ENCODE peak calls at places on chromosomes 7 and 10, in nine cellular contexts. E, W, J, H, Q, T, I, U and M are unnamed samples.

GRCh38 chr7:128108641-128109423 is 77.6 kb upstream of the LRRC4 start:
- DNase-seq in E (peak), W (no peak), J (no peak), H (no peak), Q (no peak), T (no peak), I (no peak), U (no peak), M (no peak)

GRCh38 chr10:109962247-109962646 is 38.9 kb upstream of the XPNPEP1 start:
- DNase-seq in E (no peak), W (no peak), J (no peak), H (no peak), Q (no peak), T (no peak), I (no peak), U (peak), M (no peak)

GRCh38 chr7:4837041-4837813 is 24.6 kb downstream of the PAPOLB start:
- DNase-seq in E (no peak), W (no peak), J (no peak), H (peak), Q (no peak), T (peak), I (no peak), U (no peak), M (no peak)

GRCh38 chr10:12488626-12489025 is 139.3 kb downstream of the CAMK1D start:
- DNase-seq in E (no peak), W (no peak), J (no peak), H (no peak), Q (no peak), T (no peak), I (no peak), U (no peak), M (no peak)

GRCh38 chr10:69801094-69801433 is 642 bp upstream of the COL13A1 start:
- DNase-seq in E (peak), W (no peak), J (peak), H (peak), Q (peak), T (no peak), I (peak), U (peak), M (peak)

GRCh38 chr10:18608581-18608980 is 42.8 kb downstream of the NSUN6 start:
- DNase-seq in E (no peak), W (no peak), J (no peak), H (no peak), Q (no peak), T (no peak), I (no peak), U (no peak), M (no peak)

GRCh38 chr10:86969421-86970041 is 1.2 kb downstream of the ADIRF start:
- DNase-seq in E (no peak), W (no peak), J (no peak), H (no peak), Q (no peak), T (no peak), I (peak), U (peak), M (peak)

GRCh38 chr10:119377905-119378736 is 164.4 kb downstream of the RGS10 start:
- DNase-seq in E (no peak), W (no peak), J (no peak), H (no peak), Q (peak), T (no peak), I (peak), U (peak), M (no peak)

GRCh38 chr7:128458956-128459355 is 3.3 kb downstream of the HILPDA start:
- DNase-seq in E (no peak), W (no peak), J (no peak), H (no peak), Q (no peak), T (no peak), I (no peak), U (no peak), M (no peak)

GRCh38 chr7:86947956-86948355 is 111.5 kb downstream of the ELAPOR2 start:
- DNase-seq in E (no peak), W (no peak), J (no peak), H (no peak), Q (no peak), T (no peak), I (peak), U (peak), M (peak)

GRCh38 chr10:112461029-112461887 is 14.2 kb downstream of the VTI1A start:
- DNase-seq in E (no peak), W (no peak), J (no peak), H (peak), Q (no peak), T (no peak), I (peak), U (peak), M (peak)

GRCh38 chr7:22319424-22320403 is 37.2 kb downstream of the RAPGEF5 start:
- DNase-seq in E (no peak), W (no peak), J (peak), H (no peak), Q (no peak), T (no peak), I (no peak), U (no peak), M (no peak)

GRCh38 chr7:139798221-139798620 is 20.4 kb upstream of the HIPK2 start:
- DNase-seq in E (peak), W (no peak), J (no peak), H (no peak), Q (no peak), T (no peak), I (no peak), U (no peak), M (no peak)

GRCh38 chr10:49600781-49601400 is 9.2 kb upstream of the SLC18A3 start:
- DNase-seq in E (no peak), W (no peak), J (no peak), H (no peak), Q (no peak), T (no peak), I (peak), U (no peak), M (no peak)

GRCh38 chr7:155860461-155860839 is 48.2 kb upstream of the SHH start:
- DNase-seq in E (no peak), W (no peak), J (no peak), H (no peak), Q (no peak), T (no peak), I (no peak), U (no peak), M (no peak)

GRCh38 chr10:61480226-61480625 is 27.0 kb upstream of the TMEM26 start:
- DNase-seq in E (no peak), W (no peak), J (no peak), H (no peak), Q (no peak), T (no peak), I (peak), U (no peak), M (no peak)

GRCh38 chr10:7373039-7373438 is 37.8 kb downstream of the SFMBT2 start:
- DNase-seq in E (peak), W (no peak), J (no peak), H (no peak), Q (no peak), T (no peak), I (no peak), U (no peak), M (no peak)

GRCh38 chr7:38244516-38244915 is 28.9 kb downstream of the TARP start:
- DNase-seq in E (no peak), W (no peak), J (no peak), H (no peak), Q (no peak), T (no peak), I (no peak), U (no peak), M (no peak)

DNA sequence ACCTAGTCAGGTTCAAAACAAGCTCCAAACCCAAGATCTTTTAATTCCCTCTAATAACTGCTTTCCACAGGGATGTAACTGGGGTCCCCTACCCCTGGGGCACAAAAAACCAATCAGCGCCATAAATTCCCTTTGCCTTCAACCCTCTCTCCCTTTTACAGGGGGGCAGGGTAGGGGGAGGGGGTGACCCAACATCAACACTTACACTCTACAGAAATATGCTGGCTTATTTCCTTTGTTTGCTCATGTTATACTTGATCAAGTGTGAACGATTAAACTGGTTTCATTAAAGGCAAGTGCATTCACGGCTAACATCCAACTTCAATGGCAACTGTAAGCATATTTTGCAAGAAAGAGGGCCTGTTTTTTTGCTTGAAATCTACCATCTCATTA is 2.9 kb downstream of the CTBP2 start:
- DNase-seq in E (no peak), W (no peak), J (no peak), H (no peak), Q (no peak), T (no peak), I (peak), U (no peak), M (no peak)
- H3K4me3 ChIP-seq in E (no peak), W (peak), J (peak), H (peak), Q (peak), T (peak), I (peak), U (peak), M (peak)

GRCh38 chr10:123390332-123390731 is 236.1 kb downstream of the BUB3 start:
- DNase-seq in E (no peak), W (no peak), J (no peak), H (no peak), Q (no peak), T (no peak), I (no peak), U (no peak), M (no peak)
- TF ChIP-seq CTCF in E (peak), W (no peak), J (peak), H (no peak), Q (no peak), T (no peak), I (no peak), U (no peak), M (no peak)

DNA sequence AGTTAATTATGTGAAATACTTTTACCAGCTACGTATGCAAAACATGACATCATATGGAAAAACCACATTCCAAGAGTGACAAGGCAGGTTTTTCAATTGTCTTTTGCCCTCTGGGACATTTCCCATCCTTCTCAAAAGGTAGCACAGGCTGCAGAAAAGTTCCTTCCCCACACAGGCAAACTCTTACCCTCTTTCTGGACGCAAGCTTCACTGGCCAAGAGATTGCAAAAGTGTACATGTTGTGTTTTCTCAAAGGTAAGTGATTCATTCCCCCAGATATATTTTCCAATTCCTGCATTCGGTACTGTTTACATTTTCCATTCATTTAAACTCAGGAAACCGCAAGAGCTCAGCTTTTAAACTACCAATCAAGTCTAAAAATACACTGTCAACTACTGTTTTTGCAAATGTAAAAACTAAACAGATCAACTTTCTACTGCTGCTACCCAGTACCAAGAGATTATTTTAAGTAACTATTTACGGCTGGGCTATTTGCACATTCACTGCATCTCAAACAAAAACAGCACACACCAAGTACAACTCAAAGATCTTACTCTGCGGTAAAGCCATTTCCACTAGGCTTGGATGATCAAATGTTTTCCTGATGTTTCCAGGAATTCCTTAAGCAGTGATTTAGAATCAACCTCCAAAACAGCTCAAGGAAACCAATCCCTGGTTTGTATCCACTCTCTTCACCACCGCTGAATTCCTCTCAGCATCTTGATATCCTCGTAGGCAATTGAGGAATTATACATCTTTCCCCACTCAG is 233.6 kb upstream of the CCDC6 start:
- DNase-seq in E (no peak), W (peak), J (no peak), H (peak), Q (no peak), T (no peak), I (peak), U (peak), M (peak)
- H3K4me3 ChIP-seq in E (no peak), W (no peak), J (no peak), H (peak), Q (peak), T (no peak), I (no peak), U (no peak), M (no peak)

DNA sequence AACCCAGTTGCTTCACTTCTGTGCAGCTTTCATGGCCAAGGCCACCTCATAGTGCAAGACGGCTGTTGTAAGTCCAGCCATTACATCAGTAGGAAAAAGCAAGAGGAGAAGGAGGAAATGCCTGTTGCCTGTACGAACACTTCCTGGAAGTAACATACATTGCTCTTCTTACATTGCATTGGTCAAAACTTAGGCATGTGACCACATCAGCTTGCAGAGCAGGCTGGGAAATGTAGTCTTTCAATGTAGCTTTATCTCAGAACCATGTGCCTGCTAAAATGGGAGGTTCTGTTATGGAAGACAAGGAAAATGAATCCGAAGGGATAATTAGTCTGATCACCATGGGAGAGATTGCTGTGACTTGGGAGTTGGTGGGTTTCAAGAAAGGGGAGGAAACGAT is 4.3 kb downstream of the SLC29A3 start:
- DNase-seq in E (peak), W (no peak), J (no peak), H (peak), Q (no peak), T (no peak), I (peak), U (peak), M (peak)
- TF ChIP-seq CTCF in E (no peak), W (no peak), J (no peak), H (no peak), Q (no peak), T (no peak), I (no peak), U (no peak), M (no peak)

GRCh38 chr7:35286986-35287385 is 33.1 kb upstream of the TBX20 start:
- DNase-seq in E (no peak), W (no peak), J (no peak), H (no peak), Q (no peak), T (no peak), I (no peak), U (no peak), M (peak)

GRCh38 chr7:35285799-35286198 is 31.9 kb upstream of the TBX20 start:
- DNase-seq in E (no peak), W (no peak), J (no peak), H (no peak), Q (no peak), T (no peak), I (no peak), U (no peak), M (no peak)

GRCh38 chr7:35286422-35286821 is 32.5 kb upstream of the TBX20 start:
- DNase-seq in E (no peak), W (no peak), J (peak), H (peak), Q (no peak), T (no peak), I (no peak), U (no peak), M (peak)

GRCh38 chr7:35289376-35289775 is 35.5 kb upstream of the TBX20 start:
- DNase-seq in E (no peak), W (no peak), J (peak), H (no peak), Q (no peak), T (no peak), I (no peak), U (no peak), M (no peak)
- H3K4me3 ChIP-seq in E (no peak), W (no peak), J (no peak), H (no peak), Q (no peak), T (no peak), I (no peak), U (no peak), M (no peak)

GRCh38 chr10:114336823-114337509 is 67.3 kb downstream of the AFAP1L2 start:
- DNase-seq in E (no peak), W (peak), J (no peak), H (no peak), Q (no peak), T (no peak), I (no peak), U (no peak), M (no peak)

GRCh38 chr10:114334301-114334700 is 70.0 kb downstream of the AFAP1L2 start:
- DNase-seq in E (no peak), W (no peak), J (no peak), H (no peak), Q (no peak), T (no peak), I (peak), U (no peak), M (peak)

GRCh38 chr10:114335614-114336013 is 68.7 kb downstream of the AFAP1L2 start:
- DNase-seq in E (no peak), W (no peak), J (no peak), H (no peak), Q (no peak), T (no peak), I (no peak), U (no peak), M (no peak)

GRCh38 chr10:114340816-114341215 is 63.5 kb downstream of the AFAP1L2 start:
- DNase-seq in E (no peak), W (no peak), J (no peak), H (no peak), Q (no peak), T (no peak), I (no peak), U (no peak), M (no peak)

GRCh38 chr10:114337510-114338462 is 66.5 kb downstream of the AFAP1L2 start:
- DNase-seq in E (no peak), W (peak), J (no peak), H (no peak), Q (no peak), T (no peak), I (no peak), U (no peak), M (no peak)
- TF ChIP-seq CTCF in E (no peak), W (no peak), J (no peak), H (no peak), Q (no peak), T (no peak), I (no peak), U (no peak), M (no peak)

GRCh38 chr7:71320916-71321315 is 189.0 kb downstream of the GALNT17 start:
- DNase-seq in E (no peak), W (no peak), J (no peak), H (no peak), Q (no peak), T (no peak), I (no peak), U (no peak), M (no peak)
- H3K4me3 ChIP-seq in E (no peak), W (no peak), J (no peak), H (no peak), Q (no peak), T (no peak), I (no peak), U (no peak), M (no peak)

DNA sequence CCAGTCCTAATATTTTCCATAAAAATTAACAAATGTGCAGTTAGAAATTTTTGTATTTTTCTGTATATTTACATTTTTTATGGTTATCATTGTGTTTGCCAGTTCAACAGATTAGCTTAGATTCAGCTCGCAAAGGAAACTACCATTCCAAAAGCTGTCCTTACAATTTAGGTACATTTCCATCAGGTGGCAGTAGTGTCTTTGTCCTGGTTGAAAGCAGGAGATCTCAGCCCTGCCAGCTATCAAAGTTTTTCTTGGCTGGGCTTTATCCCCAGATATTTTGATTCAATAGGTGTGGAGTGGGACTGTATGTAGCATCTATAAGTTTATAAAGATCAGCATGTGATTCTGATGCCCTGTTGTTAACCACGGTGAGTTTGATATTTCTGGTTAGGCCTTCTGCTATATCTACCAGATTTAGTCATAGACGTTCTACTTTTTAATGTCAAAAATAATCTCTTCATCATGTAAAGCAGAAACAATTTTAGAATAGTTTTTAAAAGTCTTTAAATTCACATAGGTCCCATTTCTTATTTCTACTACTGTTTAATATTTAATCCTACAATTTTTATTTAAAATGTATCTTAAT is 15.5 kb upstream of the ICA1 start:
- DNase-seq in E (peak), W (no peak), J (peak), H (no peak), Q (no peak), T (no peak), I (no peak), U (no peak), M (no peak)
- TF ChIP-seq CTCF in E (peak), W (no peak), J (peak), H (peak), Q (no peak), T (no peak), I (no peak), U (no peak), M (no peak)

GRCh38 chr7:107660381-107661080 is at the start of gene SLC26A4:
- DNase-seq in E (no peak), W (no peak), J (no peak), H (no peak), Q (no peak), T (no peak), I (no peak), U (no peak), M (no peak)

GRCh38 chr7:107661081-107661864 is 645 bp downstream of the SLC26A4 start:
- DNase-seq in E (no peak), W (peak), J (peak), H (no peak), Q (peak), T (peak), I (peak), U (peak), M (peak)

GRCh38 chr7:107659666-107660065 is 962 bp upstream of the SLC26A4 start:
- DNase-seq in E (no peak), W (no peak), J (no peak), H (peak), Q (no peak), T (no peak), I (peak), U (peak), M (peak)

GRCh38 chr7:107663196-107663595 is 2.6 kb downstream of the SLC26A4 start:
- DNase-seq in E (no peak), W (no peak), J (no peak), H (no peak), Q (no peak), T (no peak), I (no peak), U (no peak), M (no peak)

GRCh38 chr7:107661865-107662379 is 1.3 kb downstream of the SLC26A4 start:
- DNase-seq in E (no peak), W (no peak), J (no peak), H (no peak), Q (no peak), T (no peak), I (no peak), U (no peak), M (no peak)
- H3K4me3 ChIP-seq in E (no peak), W (peak), J (peak), H (peak), Q (peak), T (peak), I (peak), U (peak), M (peak)